ENCODE peak calls at places on chromosome 7, in eight cellular contexts. I, O, T, R, W, X, H and C are unnamed samples.

GRCh38 chr7:114818501-114818900 is 103.4 kb upstream of the MDFIC start:
- DNase-seq in O (peak; percentile 86), H (no peak), T (no peak), W (no peak), I (no peak), R (no peak), X (no peak), C (no peak)

GRCh38 chr7:18177815-18178660 is 150.4 kb upstream of the PRPS1L1 start:
- DNase-seq in O (peak; percentile 33), H (peak; percentile 75), T (no peak), X (no peak), I (no peak), W (no peak), R (no peak), C (no peak)

GRCh38 chr7:148461780-148462179 is 128.8 kb upstream of the C7orf33 start:
- DNase-seq in X (no peak), T (no peak), H (no peak), I (no peak), O (no peak), R (no peak), W (no peak), C (no peak)

GRCh38 chr7:44213206-44213871 is 12.6 kb downstream of the YKT6 start:
- DNase-seq in X (no peak), I (no peak), R (no peak), H (no peak), O (no peak), W (no peak), T (peak; percentile 9), C (no peak)

GRCh38 chr7:5420108-5420840 is 3.4 kb downstream of the TNRC18 start:
- DNase-seq in R (no peak), T (peak; percentile 59), H (no peak), I (no peak), W (no peak), O (peak; percentile 49), X (peak; percentile 65), C (no peak)

GRCh38 chr7:50560865-50561351 is 4.3 kb downstream of the DDC start:
- DNase-seq in T (no peak), R (no peak), W (peak; percentile 96), X (peak; percentile 30), I (no peak), H (no peak), O (no peak), C (no peak)

GRCh38 chr7:147833549-147833948 is 757.0 kb upstream of the C7orf33 start:
- DNase-seq in O (no peak), T (no peak), X (peak; percentile 63), W (no peak), I (no peak), R (no peak), H (no peak), C (no peak)

GRCh38 chr7:74604326-74605020 is 53.0 kb upstream of the GTF2I start:
- DNase-seq in I (no peak), H (no peak), X (no peak), T (peak; percentile 78), W (no peak), R (no peak), O (no peak), C (no peak)